ENCODE peak calls at places on chromosomes 4 and X, in nine cellular contexts. R is activated CD8-positive, alpha-beta memory T cell treated with anti-CD3 and anti-CD28 coated beads for 1 hour; B is choroid plexus epithelial cell; U is activated CD8-positive, alpha-beta T cell treated with anti-CD3 and anti-CD28 coated beads for 36 hours; K is SW 1271; Z is NCI-H1930; A is activated CD4-positive, CD25-positive, alpha-beta regulatory T cell treated with anti-CD3 and anti-CD28 coated beads, Interleukin-2, amount 50 U/mL, for 16 hours; O is mammary epithelial cell; C is immature natural killer cell. Y is an unnamed sample.

GRCh38 chr4:15349426-15349825 is 78.4 kb upstream of the C1QTNF7 start:
- DNase-seq in R (no peak), B (no peak), U (no peak), K (no peak), Z (no peak), A (no peak), O (no peak), C (peak), Y (no peak)

GRCh38 chr4:41363384-41363981 is 106.8 kb downstream of the UCHL1 start:
- DNase-seq in R (no peak), B (peak), U (no peak), K (no peak), Z (no peak), A (no peak), O (no peak), C (no peak), Y (no peak)

GRCh38 chrX:47158781-47159180 is 13.8 kb downstream of the RBM10 start:
- DNase-seq in R (no peak), B (no peak), U (no peak), K (no peak), Z (no peak), A (no peak), O (no peak), C (no peak), Y (no peak)

GRCh38 chr4:162841769-162842168 is 324.9 kb downstream of the NAF1 start:
- DNase-seq in R (no peak), B (peak), U (no peak), K (no peak), Z (no peak), A (no peak), O (no peak), C (no peak), Y (no peak)

GRCh38 chrX:52576474-52576873 is 59.6 kb upstream of the XAGE1B start:
- DNase-seq in R (no peak), B (no peak), U (no peak), K (no peak), Z (no peak), A (no peak), O (no peak), C (no peak), Y (no peak)

GRCh38 chrX:84634201-84634782 is 132.0 kb upstream of the HDX start:
- DNase-seq in R (no peak), B (no peak), U (no peak), K (no peak), Z (no peak), A (no peak), O (no peak), C (no peak), Y (no peak)

GRCh38 chrX:70504772-70505450 is 60.3 kb downstream of the DLG3 start:
- DNase-seq in R (no peak), B (no peak), U (peak), K (no peak), Z (no peak), A (no peak), O (no peak), C (no peak), Y (no peak)

GRCh38 chr4:6906046-6906445 is 3.6 kb upstream of the TBC1D14 start:
- DNase-seq in R (no peak), B (no peak), U (no peak), K (no peak), Z (no peak), A (no peak), O (no peak), C (no peak), Y (no peak)

GRCh38 chrX:39161856-39162255 is 360.6 kb downstream of the MID1IP1 start:
- DNase-seq in R (no peak), B (no peak), U (no peak), K (no peak), Z (no peak), A (no peak), O (no peak), C (no peak), Y (no peak)

GRCh38 chr4:176464748-176465147 is 145.0 kb downstream of the SPCS3 start:
- DNase-seq in R (no peak), B (no peak), U (no peak), K (no peak), Z (no peak), A (no peak), O (no peak), C (no peak), Y (no peak)

GRCh38 chrX:102863735-102864134 is 73.3 kb upstream of the RAB40AL start:
- DNase-seq in R (peak), B (peak), U (peak), K (peak), Z (peak), A (peak), O (peak), C (peak), Y (peak)

GRCh38 chr4:106095408-106095807 is 200.1 kb downstream of the NPNT start:
- DNase-seq in R (no peak), B (peak), U (no peak), K (no peak), Z (no peak), A (no peak), O (no peak), C (no peak), Y (no peak)